ENCODE peak calls at places on chromosomes 11 and 22, in seven cellular contexts. G is right lobe of liver, E is uterus, B is suprapubic skin, A is A549, P is body of pancreas, L is IMR-90. C is an unnamed sample.

GRCh38 chr11:16155448-16155847 is 200.9 kb downstream of the SOX6 start:
- DNase-seq in A (peak; percentile 6), E (no peak), B (no peak), G (no peak), L (no peak), P (no peak), C (no peak)

GRCh38 chr11:133930767-133931448 is 25.9 kb downstream of the IGSF9B start:
- DNase-seq in P (peak; percentile 31), B (no peak), A (peak; percentile 54), L (no peak), E (no peak), G (no peak), C (no peak)

GRCh38 chr11:120858740-120859139 is 165.2 kb upstream of the TBCEL start:
- DNase-seq in P (no peak), E (no peak), L (peak; percentile 25), A (no peak), B (no peak), G (no peak), C (no peak)

GRCh38 chr11:15970506-15971214 is 385.7 kb downstream of the SOX6 start:
- DNase-seq in G (no peak), E (no peak), B (no peak), L (no peak), A (no peak), P (no peak), C (no peak)

GRCh38 chr11:129331217-129331616 is 44.4 kb upstream of the BARX2 start:
- DNase-seq in P (peak; percentile 27), B (no peak), A (no peak), E (no peak), G (no peak), L (peak; percentile 4), C (no peak)

GRCh38 chr11:120956710-120957500 is 67.0 kb upstream of the TBCEL start:
- DNase-seq in E (no peak), P (no peak), G (no peak), B (no peak), L (no peak), A (no peak), C (no peak)

GRCh38 chr11:20443596-20443995 is 56.1 kb downstream of the PRMT3 start:
- DNase-seq in L (peak; percentile 28), P (no peak), A (peak; percentile 3), E (no peak), B (no peak), G (no peak), C (no peak)

GRCh38 chr11:112885744-112886706 is 75.2 kb upstream of the NCAM1 start:
- DNase-seq in A (no peak), B (no peak), E (no peak), P (no peak), L (no peak), G (no peak), C (no peak)

GRCh38 chr11:94183886-94184264 is 55.2 kb downstream of the PANX1 start:
- DNase-seq in B (no peak), L (peak; percentile 67), E (peak; percentile 51), P (peak; percentile 86), G (peak; percentile 52), A (peak; percentile 30), C (no peak)

GRCh38 chr11:35491231-35491871 is 34.1 kb downstream of the PAMR1 start:
- DNase-seq in P (no peak), B (no peak), G (no peak), L (peak; percentile 96), A (no peak), E (no peak), C (peak; percentile 26)

GRCh38 chr22:17606472-17606871 is 22.1 kb downstream of the ATP6V1E1 start:
- DNase-seq in B (no peak), A (no peak), L (peak; percentile 65), E (no peak), P (no peak), G (no peak), C (no peak)

GRCh38 chr22:24968066-24968561 is 15.6 kb downstream of the KIAA1671 start:
- DNase-seq in A (no peak), E (no peak), P (no peak), L (no peak), B (no peak), G (no peak), C (no peak)

GRCh38 chr22:29710922-29711593 is 8.7 kb upstream of the CABP7 start:
- DNase-seq in E (no peak), G (no peak), P (peak; percentile 76), L (no peak), B (no peak), A (no peak), C (peak; percentile 72)

GRCh38 chr11:65013692-65014145 is 241 bp upstream of the ARL2 start:
- DNase-seq in P (peak; percentile 90), L (peak; percentile 87), G (peak; percentile 94), A (no peak), B (peak; percentile 95), E (peak; percentile 92), C (peak; percentile 83)
- TF ChIP-seq POLR2A in P (peak; percentile 81), L (peak; percentile 70), G (peak; percentile 52), A (peak; percentile 41), B (no peak), E (peak; percentile 51), C (peak; percentile 43)

GRCh38 chr11:8018742-8019631 is 31.9 kb downstream of the EIF3F start:
- DNase-seq in L (peak; percentile 69), G (peak; percentile 54), E (peak; percentile 84), P (peak; percentile 76), B (peak; percentile 91), A (peak; percentile 51), C (peak; percentile 75)

GRCh38 chr11:8017071-8017470 is 29.9 kb downstream of the EIF3F start:
- DNase-seq in G (no peak), A (no peak), B (peak; percentile 60), P (no peak), L (no peak), E (no peak), C (no peak)

GRCh38 chr11:8021920-8022319 is 34.8 kb downstream of the EIF3F start:
- DNase-seq in A (no peak), B (no peak), L (no peak), G (no peak), E (no peak), P (no peak), C (no peak)

GRCh38 chr11:8017894-8018741 is 31.0 kb downstream of the EIF3F start:
- DNase-seq in P (no peak), B (peak; percentile 62), G (no peak), E (peak; percentile 39), A (no peak), L (no peak), C (no peak)

DNA sequence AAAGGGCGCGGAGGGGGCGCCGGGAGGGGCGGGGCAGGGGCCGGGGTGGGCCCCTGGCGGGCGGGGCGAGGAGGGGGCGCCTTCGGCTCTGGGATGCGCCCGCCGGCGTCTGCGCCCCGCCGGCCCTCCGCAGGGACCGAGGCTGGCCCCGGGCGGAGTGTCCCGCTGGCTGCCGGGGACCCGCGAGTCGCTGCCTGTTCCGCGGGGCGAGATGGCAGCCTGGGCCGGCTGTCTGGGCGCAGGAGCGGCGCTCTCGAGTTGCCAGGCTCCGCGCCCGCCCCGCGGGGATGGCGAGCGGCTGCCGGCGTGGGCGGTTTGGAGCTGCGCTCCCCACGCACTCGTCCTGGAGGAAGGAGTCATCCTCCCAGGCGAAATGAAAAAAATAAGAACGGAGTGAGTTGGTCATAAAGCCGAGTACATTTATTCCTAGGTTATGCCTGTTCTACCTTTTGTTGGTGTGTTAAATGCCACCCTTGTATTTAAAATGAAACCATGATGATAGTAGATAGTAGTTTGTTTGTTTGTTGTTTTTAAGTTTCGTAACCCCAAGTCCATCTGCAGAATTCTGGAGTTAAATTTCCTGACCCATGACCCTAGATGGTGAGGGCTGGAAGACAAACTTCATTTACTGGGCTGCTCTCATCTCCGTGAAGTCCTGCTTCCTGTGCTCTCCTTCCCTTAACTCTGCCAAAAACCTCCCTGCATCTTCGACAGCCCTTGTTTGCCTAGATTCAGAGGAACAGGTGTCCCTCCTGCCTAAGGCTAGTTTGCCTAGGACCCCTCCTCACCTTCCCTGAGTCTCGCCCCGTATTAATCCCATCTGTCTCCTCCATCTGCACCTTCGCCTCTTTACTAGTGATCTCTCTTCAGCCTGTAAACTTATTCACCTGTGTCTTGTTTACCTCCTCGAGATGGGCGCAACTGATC is 32.8 kb downstream of the EIF3F start:
- DNase-seq in A (peak; percentile 28), E (peak; percentile 55), G (peak; percentile 42), L (peak; percentile 40), P (peak; percentile 34), B (peak; percentile 69), C (peak; percentile 48)
- TF ChIP-seq POLR2A in A (no peak), E (no peak), G (no peak), L (no peak), P (peak; percentile 6), B (no peak), C (no peak)

DNA sequence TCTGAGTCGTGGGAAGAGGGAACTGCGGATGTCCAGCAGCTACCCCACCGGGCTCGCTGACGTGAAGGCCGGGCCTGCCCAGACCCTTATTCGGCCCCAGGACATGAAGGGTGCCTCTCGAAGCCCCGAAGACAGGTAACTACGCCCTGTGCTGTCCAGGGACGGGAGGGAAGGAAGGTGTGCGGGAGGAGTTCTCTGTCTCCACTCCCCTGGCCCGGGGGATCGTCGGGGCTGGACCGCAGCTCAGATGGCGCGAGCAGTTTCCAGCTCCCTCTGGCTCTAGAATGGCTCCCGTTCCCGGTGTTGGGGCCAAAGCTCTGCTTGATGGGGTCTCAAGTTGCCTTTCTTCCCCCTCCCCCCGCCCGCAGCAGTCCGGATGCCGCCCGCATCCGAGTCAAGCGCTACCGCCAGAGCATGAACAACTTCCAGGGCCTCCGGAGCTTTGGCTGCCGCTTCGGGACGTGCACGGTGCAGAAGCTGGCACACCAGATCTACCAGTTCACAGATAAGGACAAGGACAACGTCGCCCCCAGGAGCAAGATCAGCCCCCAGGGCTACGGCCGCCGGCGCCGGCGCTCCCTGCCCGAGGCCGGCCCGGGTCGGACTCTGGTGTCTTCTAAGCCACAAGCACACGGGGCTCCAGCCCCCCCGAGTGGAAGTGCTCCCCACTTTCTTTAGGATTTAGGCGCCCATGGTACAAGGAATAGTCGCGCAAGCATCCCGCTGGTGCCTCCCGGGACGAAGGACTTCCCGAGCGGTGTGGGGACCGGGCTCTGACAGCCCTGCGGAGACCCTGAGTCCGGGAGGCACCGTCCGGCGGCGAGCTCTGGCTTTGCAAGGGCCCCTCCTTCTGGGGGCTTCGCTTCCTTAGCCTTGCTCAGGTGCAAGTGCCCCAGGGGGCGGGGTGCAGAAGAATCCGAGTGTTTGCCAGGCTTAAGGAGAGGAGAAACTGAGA is 1.4 kb downstream of the ADM start:
- DNase-seq in B (no peak), A (peak; percentile 31), L (peak; percentile 32), G (peak; percentile 51), E (peak; percentile 32), P (peak; percentile 34), C (no peak)
- TF ChIP-seq POLR2A in B (no peak), A (no peak), L (no peak), G (no peak), E (no peak), P (no peak), C (no peak)

DNA sequence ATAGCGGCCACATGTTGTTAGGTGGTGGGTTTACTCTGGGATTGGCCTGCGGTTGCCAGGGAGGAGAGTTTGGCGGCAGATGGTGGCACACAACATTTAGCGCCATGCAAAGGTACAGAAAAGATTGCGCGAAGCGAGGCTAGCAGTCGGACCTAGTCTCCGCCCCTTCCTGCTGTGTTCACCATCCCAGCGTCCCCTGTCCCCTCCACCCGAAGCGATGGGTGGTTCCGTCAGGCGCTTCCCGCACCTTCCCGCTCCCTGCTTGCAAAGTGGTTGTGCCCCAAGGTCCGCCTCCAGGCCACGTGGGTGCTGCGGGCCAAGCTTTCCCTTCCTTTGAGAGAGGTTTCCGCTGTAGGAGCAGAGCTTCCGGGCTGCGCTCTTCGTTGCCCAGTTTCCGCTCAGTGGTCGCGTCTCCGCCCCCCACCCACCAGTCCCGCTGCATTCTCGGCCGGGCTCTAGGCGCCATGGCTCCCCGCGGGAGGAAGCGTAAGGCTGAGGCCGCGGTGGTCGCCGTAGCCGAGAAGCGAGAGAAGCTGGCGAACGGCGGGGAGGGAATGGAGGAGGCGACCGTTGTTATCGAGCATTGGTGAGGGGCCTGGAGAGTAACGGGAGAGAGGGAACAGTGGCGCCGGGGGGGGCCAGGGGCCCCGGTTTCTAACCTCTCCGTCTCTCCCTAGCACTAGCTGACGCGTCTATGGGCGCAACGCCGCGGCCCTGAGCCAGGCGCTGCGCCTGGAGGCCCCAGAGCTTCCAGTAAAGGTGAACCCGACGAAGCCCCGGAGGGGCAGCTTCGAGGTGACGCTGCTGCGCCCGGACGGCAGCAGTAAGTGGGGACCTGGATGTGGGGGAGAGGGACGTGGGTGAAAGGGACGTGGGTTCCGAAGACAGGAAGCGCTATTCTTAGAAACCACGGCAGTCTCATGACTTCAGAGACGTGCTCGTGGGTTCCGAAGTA is at the start of gene SELENOH:
- DNase-seq in A (peak; percentile 94), L (peak; percentile 98), B (peak; percentile 98), G (peak; percentile 96), P (peak; percentile 96), E (peak; percentile 95), C (peak; percentile 92)
- TF ChIP-seq POLR2A in A (peak; percentile 53), L (peak; percentile 88), B (peak; percentile 11), G (peak; percentile 94), P (peak; percentile 94), E (peak; percentile 48), C (peak; percentile 62)

C was measured in H54.